ENCODE peak calls at places on chromosomes 13 and 19, in six cellular contexts. S, F, O, C, Y and Q are unnamed samples.

GRCh38 chr13:26024558-26024957 is 27.3 kb downstream of the SHISA2 start:
- DNase-seq in S (no peak), O (no peak), F (no peak), Y (no peak), C (no peak), Q (no peak)

GRCh38 chr13:37406031-37406430 is 192.5 kb downstream of the POSTN start:
- DNase-seq in O (no peak), F (no peak), C (no peak), Y (no peak), S (no peak), Q (no peak)

GRCh38 chr19:53808710-53809125 is 15.4 kb downstream of the NLRP12 start:
- DNase-seq in Y (no peak), O (no peak), S (no peak), C (no peak), F (peak), Q (no peak)

GRCh38 chr19:38004505-38005223 is 97.7 kb downstream of the SIPA1L3 start:
- DNase-seq in O (peak), F (peak), C (peak), Y (peak), S (peak), Q (peak)

GRCh38 chr13:103006706-103007426 is 59.4 kb downstream of the SLC10A2 start:
- DNase-seq in C (no peak), O (peak), S (no peak), Y (no peak), F (no peak), Q (no peak)

GRCh38 chr13:45299194-45299593 is 41.8 kb downstream of the TPT1 start:
- DNase-seq in C (no peak), F (no peak), O (no peak), S (no peak), Y (no peak), Q (no peak)

GRCh38 chr13:26721251-26721939 is 39.2 kb downstream of the GPR12 start:
- DNase-seq in Y (no peak), S (no peak), O (no peak), C (no peak), F (no peak), Q (no peak)

GRCh38 chr19:38894968-38895367 is 4.5 kb downstream of the SIRT2 start:
- DNase-seq in S (no peak), Y (no peak), O (no peak), F (no peak), C (no peak), Q (no peak)

GRCh38 chr13:99610702-99611289 is 109.5 kb downstream of the TM9SF2 start:
- DNase-seq in S (no peak), C (no peak), O (no peak), Y (no peak), F (no peak), Q (no peak)

GRCh38 chr13:99619207-99619606 is 117.9 kb downstream of the TM9SF2 start:
- DNase-seq in S (no peak), O (no peak), F (no peak), Y (no peak), C (no peak), Q (no peak)

GRCh38 chr13:99617474-99618255 is 116.4 kb downstream of the TM9SF2 start:
- DNase-seq in S (peak), F (peak), C (peak), Y (no peak), O (no peak), Q (no peak)

DNA sequence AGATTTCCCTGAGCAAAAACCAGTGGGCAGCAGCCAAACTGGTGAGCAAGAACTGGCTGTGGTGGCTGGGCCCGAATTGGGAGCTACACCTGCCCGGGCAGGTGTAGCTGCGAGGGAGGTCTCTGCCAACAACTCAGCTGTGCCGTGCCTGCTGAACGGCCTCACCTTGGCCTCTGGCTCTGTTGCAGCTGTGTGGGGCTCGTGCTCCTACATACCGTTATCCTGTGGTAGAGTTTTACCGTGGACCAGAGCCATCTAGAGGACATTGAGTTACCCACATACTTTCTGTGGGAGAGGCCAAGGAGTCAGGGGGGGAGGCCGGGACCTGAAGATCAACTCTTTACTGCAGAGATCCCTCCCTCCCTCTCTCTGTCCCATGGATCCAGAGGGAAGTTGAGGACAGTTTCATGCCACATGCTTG is 113.2 kb downstream of the TM9SF2 start:
- DNase-seq in S (no peak), Y (no peak), O (peak), F (peak), C (no peak), Q (peak)
- TF ChIP-seq CTCF in S (peak), Y (peak), O (peak), F (no peak), C (no peak), Q (peak)

DNA sequence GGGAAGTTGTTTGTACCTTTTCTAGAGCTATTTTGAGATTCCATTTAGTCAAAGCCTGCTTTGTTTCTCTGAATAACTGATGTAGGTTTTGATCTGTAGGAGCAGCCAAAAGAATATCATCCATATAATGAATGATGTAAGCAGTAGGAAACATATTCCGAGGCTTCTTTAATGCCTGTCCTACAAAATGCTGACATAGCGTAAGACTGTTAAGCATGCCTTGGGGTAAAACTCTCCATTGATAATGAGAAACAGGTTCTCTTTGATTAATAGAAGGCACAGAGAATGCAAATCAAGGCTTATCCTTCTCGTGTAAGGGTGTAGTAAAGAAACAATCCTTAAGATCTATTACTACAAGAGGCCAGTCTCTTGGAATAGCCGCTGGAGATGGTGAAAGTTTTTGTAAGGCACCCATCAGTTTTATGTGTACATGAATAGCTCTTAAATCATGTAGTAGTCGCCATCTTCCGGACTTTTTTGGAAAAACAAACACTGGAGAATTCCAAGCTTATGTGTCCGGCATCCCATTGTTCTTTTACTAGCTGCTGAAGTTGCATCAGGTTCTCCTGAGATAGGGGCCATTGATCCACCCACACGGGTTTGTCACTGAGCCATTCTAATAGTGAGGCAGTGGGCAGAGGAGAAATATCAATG is 13.5 kb downstream of the FPR3 start:
- DNase-seq in Y (no peak), O (no peak), S (no peak), F (no peak), C (no peak), Q (peak)
- TF ChIP-seq CTCF in Y (no peak), O (no peak), S (no peak), F (no peak), C (no peak), Q (no peak)

GRCh38 chr13:36310417-36311108 is 12.9 kb upstream of the CCDC169 start:
- DNase-seq in O (no peak), S (no peak), C (no peak), F (no peak), Y (no peak), Q (no peak)

GRCh38 chr13:36313047-36313969 is 15.7 kb upstream of the CCDC169 start:
- DNase-seq in C (no peak), Y (no peak), O (no peak), F (no peak), S (no peak), Q (no peak)
- TF ChIP-seq CTCF in C (no peak), Y (no peak), O (no peak), F (no peak), S (no peak), Q (no peak)

DNA sequence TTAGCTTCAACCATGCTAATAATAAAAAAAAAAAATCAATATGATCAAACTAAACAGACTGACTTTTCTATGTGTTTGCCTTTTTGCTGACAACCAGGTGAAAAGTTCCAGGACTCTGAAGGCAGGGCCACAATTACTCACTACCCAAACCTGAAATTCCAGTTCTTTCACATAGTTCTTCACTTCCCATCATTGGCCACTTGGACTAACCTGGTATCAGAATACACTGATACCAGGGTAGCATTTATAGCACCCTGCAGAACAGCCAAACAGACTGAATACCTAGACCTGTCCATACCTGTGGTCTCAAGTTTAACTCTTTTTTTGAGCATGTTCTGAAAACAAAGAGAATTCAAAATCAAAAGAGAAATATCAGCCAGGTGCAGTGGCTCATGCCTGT is 25.1 kb downstream of the ELF1 start:
- DNase-seq in Y (no peak), S (no peak), C (no peak), F (peak), O (no peak), Q (peak)
- TF ChIP-seq CTCF in Y (no peak), S (no peak), C (no peak), F (no peak), O (no peak), Q (no peak)

DNA sequence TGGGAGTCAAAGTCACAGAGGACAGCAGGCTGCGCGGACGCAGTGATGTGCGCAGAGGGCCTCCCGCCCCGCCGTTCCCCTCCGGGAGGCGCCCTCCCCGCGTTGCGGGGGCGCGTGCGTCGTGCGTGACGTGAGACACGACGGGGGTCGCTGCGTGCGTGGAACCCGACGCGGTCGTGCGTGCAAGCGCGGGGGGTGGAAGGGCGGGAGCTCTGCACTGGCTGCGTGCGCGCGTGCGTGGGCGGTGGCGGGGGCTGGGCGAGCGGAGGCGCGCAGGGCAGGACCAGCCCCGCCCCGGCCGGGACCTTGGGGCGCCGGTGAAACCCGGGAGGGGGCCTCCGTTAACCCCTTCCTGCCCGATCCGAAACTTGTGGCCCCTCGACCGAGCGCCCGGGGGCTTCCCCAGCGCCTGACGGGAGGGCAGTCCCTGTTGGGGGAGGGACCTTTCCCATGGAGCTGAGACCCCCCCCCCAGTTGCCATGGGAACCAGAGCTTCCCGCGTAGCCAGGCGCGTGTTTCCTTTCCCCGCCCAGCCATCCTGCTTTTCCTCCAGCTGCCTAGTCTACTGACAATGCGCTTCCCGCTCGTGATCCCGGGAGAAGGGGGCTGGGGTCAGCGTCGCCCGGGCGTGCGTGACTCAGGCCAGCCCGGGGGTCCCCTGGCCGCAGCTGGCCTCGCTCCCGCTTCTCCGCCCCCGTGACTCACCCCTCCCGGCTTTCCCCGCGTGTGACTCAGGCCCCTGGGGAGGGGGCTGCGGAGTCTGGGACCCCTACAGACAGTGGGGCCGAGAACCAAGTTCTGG is 7.3 kb upstream of the HOOK2 start:
- DNase-seq in F (peak), O (peak), C (peak), S (peak), Y (no peak), Q (peak)
- TF ChIP-seq CTCF in F (no peak), O (peak), C (peak), S (no peak), Y (no peak), Q (no peak)

DNA sequence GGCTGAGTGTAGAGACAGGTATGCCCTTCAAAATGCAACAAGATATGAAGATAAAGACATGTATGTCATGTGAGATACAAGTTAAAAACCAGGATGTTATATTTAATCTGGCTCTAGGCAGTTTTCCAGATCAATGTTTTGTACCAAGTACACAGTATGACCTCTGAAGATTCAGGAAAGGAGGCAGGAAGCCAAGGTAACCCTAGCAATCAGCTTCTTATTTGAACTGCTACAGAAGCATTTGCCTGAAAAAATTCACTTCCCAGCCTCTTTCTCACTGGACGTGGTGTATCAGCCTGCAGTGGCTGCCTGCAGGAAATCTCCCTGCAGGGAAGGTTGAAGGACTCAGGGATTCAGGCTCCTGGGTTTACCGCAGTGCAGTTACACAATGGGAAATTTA is 24.1 kb downstream of the OLFM4 start:
- DNase-seq in O (no peak), F (no peak), S (no peak), C (no peak), Y (no peak), Q (no peak)
- TF ChIP-seq CTCF in O (no peak), F (no peak), S (no peak), C (no peak), Y (no peak), Q (no peak)

DNA sequence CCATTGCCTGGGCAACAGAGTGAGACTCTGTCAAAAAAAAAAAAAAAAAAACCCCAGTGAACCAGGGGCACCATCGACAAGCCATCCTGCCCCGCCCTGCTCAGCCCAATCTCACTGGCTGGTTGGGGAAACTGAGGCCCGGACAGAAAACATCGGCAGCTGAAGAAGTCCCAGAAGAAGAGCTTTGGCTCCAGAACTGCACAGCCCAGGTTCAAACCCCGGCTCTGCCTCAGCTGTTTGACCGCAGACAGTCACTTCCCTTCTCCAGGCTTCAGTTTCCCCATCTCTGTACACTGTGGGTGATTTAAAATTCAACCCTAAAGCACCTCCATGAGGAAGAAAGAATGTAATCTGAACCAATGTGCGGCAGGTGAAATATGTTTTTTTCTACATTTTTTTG is 9.4 kb upstream of the SEMA6B start:
- DNase-seq in F (no peak), S (no peak), O (no peak), Y (no peak), C (no peak), Q (no peak)
- TF ChIP-seq CTCF in F (no peak), S (no peak), O (no peak), Y (no peak), C (no peak), Q (no peak)

GRCh38 chr13:49098198-49098597 is 121.9 kb upstream of the MLNR start:
- DNase-seq in O (no peak), Y (peak), C (no peak), F (peak), S (no peak), Q (peak)
- TF ChIP-seq CTCF in O (no peak), Y (no peak), C (no peak), F (no peak), S (no peak), Q (no peak)

GRCh38 chr19:11798391-11799296 is at the start of gene ZNF491:
- DNase-seq in Y (peak), F (peak), C (peak), O (peak), S (peak), Q (peak)
- TF ChIP-seq CTCF in Y (no peak), F (no peak), C (peak), O (peak), S (peak), Q (peak)